ENCODE peak calls at places on chromosomes 13 and 19, in four cellular contexts. S is spleen, O is AG04450, M is LNCaP clone FGC. Q is an unnamed sample.

GRCh38 chr13:45370922-45371406 is 30.0 kb upstream of the TPT1 start:
- DNase-seq in S (peak; percentile 91), O (peak; percentile 73), M (no peak), Q (no peak)

GRCh38 chr19:8204961-8205360 is 4.2 kb upstream of the CERS4 start:
- DNase-seq in S (no peak), O (no peak), M (peak; percentile 95), Q (no peak)

GRCh38 chr13:110957181-110957884 is 42.5 kb upstream of the ANKRD10 start:
- DNase-seq in S (no peak), O (no peak), M (no peak), Q (no peak)

GRCh38 chr13:53276265-53276664 is 247.7 kb downstream of the OLFM4 start:
- DNase-seq in S (no peak), O (no peak), M (no peak), Q (no peak)

GRCh38 chr13:112686364-112686763 is 3.5 kb upstream of the ATP11A start:
- DNase-seq in S (no peak), O (no peak), M (no peak), Q (no peak)

GRCh38 chr19:2282062-2282861 is at the start of gene PEAK3:
- DNase-seq in S (peak; percentile 98), O (no peak), M (no peak), Q (no peak)

GRCh38 chr13:35365885-35366284 is 110.6 kb downstream of the MAB21L1 start:
- DNase-seq in S (no peak), O (no peak), M (no peak), Q (no peak)

GRCh38 chr13:112241288-112241687 is 134.9 kb upstream of the SPACA7 start:
- DNase-seq in S (no peak), O (no peak), M (no peak), Q (no peak)

GRCh38 chr13:45932611-45933182 is 81.1 kb upstream of the SIAH3 start:
- DNase-seq in S (no peak), O (no peak), M (no peak), Q (no peak)

GRCh38 chr13:51246005-51246404 is 23.8 kb downstream of the FAM124A start:
- DNase-seq in S (no peak), O (no peak), M (no peak), Q (no peak)

GRCh38 chr13:35530147-35530546 is 53.7 kb upstream of the MAB21L1 start:
- DNase-seq in S (no peak), O (no peak), M (no peak), Q (no peak)

GRCh38 chr19:2775556-2776430 is 7.3 kb downstream of the SGTA start:
- DNase-seq in S (peak; percentile 88), O (no peak), M (no peak), Q (no peak)

GRCh38 chr19:23787106-23787505 is 28.4 kb upstream of the ZNF681 start:
- DNase-seq in S (no peak), O (no peak), M (no peak), Q (no peak)

GRCh38 chr13:91247768-91248167 is 99.7 kb upstream of the MIR17HG start:
- DNase-seq in S (no peak), O (no peak), M (no peak), Q (no peak)

GRCh38 chr19:5293607-5294089 is 47.0 kb downstream of the PTPRS start:
- DNase-seq in S (no peak), O (no peak), M (no peak), Q (no peak)

GRCh38 chr13:28322256-28322895 is 172.6 kb downstream of the FLT1 start:
- DNase-seq in S (no peak), O (no peak), M (no peak), Q (no peak)

GRCh38 chr19:41351339-41352245 is 2.1 kb downstream of the TGFB1 start:
- DNase-seq in S (peak; percentile 97), O (no peak), M (no peak), Q (no peak)

GRCh38 chr13:49560270-49561063 is 24.9 kb downstream of the RCBTB1 start:
- DNase-seq in S (no peak), O (peak; percentile 43), M (no peak), Q (no peak)
- TF ChIP-seq CTCF in S (no peak), O (peak; percentile 65), M (peak; percentile 36), Q (no peak)

DNA sequence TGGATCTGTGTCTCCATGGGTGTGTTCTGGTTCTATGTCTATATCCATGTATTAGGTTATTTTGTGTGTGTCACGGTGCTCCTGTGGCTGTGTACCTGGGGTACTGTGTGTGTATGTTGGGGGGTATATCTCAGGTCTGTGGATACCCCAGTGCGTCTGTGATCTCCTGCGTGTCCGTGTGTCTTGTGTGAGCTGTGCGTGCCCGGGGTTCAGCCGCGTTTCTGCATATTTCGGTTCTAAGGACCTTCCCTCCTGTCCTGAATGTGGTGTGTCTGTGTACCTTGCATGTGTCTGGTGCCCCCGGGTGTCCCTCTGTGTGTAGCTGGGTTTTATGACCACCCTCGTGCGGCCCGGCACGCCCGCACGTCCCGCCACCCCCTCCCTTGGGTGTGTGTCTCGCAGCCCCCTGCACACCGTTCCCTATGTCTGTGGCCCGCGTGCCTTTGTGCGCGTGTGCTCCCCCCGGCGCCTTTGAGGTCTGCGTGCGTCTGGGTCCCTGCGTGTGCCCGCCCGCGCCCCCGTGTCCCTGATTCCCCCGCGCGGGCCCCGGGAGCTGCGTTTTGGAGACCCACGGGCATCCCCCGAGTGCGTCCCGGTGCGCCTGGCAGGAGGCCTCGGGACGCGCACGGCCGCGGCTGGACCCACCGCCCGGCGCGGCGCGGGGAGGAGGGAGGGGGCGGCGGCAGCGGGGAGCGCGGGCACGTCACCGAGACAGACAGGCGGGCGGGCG is 12.3 kb upstream of the NANOS3 start:
- DNase-seq in S (peak; percentile 70), O (no peak), M (no peak), Q (no peak)
- H3K4me3 ChIP-seq in S (no peak overlapping the region), O (peak overlapping the region; percentile 13), M (no peak overlapping the region), Q (peak overlapping the region; percentile 6)

GRCh38 chr19:54160948-54161347 is 1.4 kb upstream of the LENG1 start:
- DNase-seq in S (no peak), O (no peak), M (no peak), Q (no peak)

GRCh38 chr19:54160182-54160811 is 776 bp upstream of the LENG1 start:
- DNase-seq in S (peak; percentile 81), O (no peak), M (no peak), Q (no peak)

GRCh38 chr19:54158812-54159351 is 639 bp downstream of the LENG1 start:
- DNase-seq in S (no peak), O (no peak), M (no peak), Q (no peak)

GRCh38 chr19:54156953-54157352 is 2.6 kb downstream of the LENG1 start:
- DNase-seq in S (no peak), O (no peak), M (no peak), Q (no peak)

DNA sequence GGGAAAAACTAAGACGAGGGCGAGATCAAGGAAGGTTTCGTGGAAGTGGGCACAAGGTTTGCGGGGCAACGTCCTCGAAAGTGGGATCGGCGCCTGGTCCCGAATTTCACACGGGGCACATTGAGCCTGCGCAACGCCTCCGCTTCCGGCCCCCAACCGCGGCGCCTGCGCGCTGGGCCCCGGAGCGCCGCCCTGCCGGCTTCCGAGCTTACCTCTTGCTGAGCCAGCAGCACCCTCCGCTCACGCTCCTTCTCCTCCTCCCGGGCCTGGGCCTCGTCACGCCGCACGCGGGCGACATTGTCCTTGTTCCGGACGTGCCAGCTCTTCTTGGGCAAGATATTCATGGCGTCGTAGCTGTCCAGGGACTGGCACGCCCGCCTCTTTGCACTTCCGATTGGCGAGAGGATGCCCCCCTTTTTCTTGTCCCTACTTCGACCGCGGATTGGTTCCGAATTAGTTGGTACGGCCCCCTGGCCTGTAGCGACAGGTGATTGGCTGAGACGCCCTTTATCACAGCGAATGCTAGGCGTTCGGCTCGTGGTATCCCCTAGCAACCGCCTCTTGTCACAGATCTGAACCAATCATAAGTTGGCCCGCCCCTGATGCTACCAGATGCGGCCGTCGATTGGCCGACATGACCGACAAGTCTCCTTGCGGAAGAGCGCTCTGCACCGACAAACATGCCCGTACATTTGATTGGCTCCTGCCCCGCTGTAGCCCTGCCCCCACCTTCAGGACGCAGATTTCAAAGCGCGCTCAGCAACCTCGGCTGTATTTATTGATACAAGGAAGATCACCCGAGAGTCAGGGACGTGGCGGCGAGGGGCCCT is at the start of gene LENG1:
- DNase-seq in S (peak; percentile 97), O (peak; percentile 100), M (peak; percentile 100), Q (peak; percentile 100)
- TF ChIP-seq CTCF in S (peak; percentile 49), O (peak; percentile 31), M (peak; percentile 31), Q (peak; percentile 25)

DNA sequence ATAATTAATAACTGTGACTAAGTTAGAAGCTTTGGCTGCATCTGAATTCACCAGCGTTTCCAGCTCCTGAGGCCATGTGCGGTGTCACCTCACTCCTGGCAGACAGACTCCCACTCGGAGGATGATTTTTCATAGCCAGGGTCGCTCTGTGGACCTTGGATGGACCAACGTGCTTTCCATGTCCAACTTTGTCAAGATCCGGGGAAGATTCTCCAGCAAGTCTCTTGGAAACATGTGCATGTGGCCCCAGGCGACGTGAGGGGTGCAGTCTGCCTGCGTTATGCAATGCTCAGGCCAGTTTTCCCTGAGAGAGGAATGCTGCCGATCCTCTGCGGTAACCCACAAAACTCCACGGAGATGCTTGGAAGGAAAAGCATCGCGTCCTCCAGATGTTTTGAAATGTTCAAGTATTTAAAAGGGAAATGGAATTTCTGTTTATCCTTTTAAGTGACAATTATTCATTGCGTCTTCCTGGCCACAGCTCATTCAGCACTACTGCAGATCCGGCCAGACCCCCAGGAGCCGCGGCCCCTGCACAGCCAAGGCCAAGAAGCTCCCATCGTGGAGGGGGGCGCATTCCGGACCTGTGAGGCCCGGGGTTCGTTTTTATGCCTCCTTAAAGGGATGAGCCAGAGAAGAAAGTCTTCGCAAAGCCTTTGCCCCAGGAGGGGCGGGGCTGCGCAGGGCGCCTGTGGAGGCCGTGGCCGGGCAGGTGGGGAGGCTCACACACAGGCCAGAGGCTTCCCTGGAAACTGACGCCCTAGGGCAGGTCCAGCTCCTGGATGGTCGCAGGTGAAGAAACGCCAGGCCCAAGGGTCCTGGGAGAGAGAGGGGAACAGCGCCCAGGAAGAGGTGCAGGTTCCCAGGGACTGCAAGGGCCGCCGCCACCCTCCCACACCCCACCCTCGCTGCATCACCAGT is 46.0 kb downstream of the C13orf46 start:
- DNase-seq in S (peak; percentile 59), O (peak; percentile 96), M (no peak), Q (peak; percentile 99)
- H3K4me3 ChIP-seq in S (no peak overlapping the region), O (no peak overlapping the region), M (no peak overlapping the region), Q (no peak overlapping the region)

GRCh38 chr19:32363632-32364031 is 18.2 kb downstream of the ZNF507 start:
- DNase-seq in S (no peak), O (no peak), M (no peak), Q (no peak)
- TF ChIP-seq CTCF in S (no peak), O (no peak), M (no peak), Q (no peak)

GRCh38 chr19:52191951-52192350 is 2.1 kb downstream of the PPP2R1A start:
- DNase-seq in S (no peak), O (no peak), M (no peak), Q (no peak)
- H3K4me3 ChIP-seq in S (no peak overlapping the region), O (peak overlapping the region; percentile 2), M (no peak overlapping the region), Q (no peak overlapping the region)

GRCh38 chr19:799076-799881 is 2.0 kb downstream of the PTBP1 start:
- DNase-seq in S (no peak), O (no peak), M (no peak), Q (no peak)
- TF ChIP-seq CTCF in S (no peak), O (peak; percentile 34), M (peak; percentile 15), Q (peak; percentile 19)